ENCODE peak calls at places on chromosomes 6 and 20, in ten cellular contexts. D is SJSA1, I is Peyer's patch, F is NCI-H1092, L is IMR-90, Z is NCI-H2081, C is pulmonary artery endothelial cell, O is cardiac muscle cell, T is posterior cingulate gyrus, N is T-helper 2 cell. J is an unnamed sample.

GRCh38 chr6:42088101-42088591 is 37.8 kb downstream of the TAF8 start:
- DNase-seq in D (peak; percentile 51), I (no peak), F (no peak), L (peak; percentile 54), Z (no peak), C (no peak), O (peak; percentile 31), T (no peak), N (no peak), J (peak; percentile 70)

GRCh38 chr20:49889943-49890650 is 25.2 kb downstream of the SPATA2 start:
- DNase-seq in D (no peak), I (no peak), F (no peak), L (no peak), Z (no peak), C (no peak), O (no peak), T (no peak), N (no peak), J (no peak)

GRCh38 chr6:159035891-159036290 is 8.9 kb downstream of the TAGAP start:
- DNase-seq in D (no peak), I (no peak), F (no peak), L (no peak), Z (no peak), C (no peak), O (no peak), T (no peak), N (no peak), J (no peak)

GRCh38 chr6:124777834-124778233 is 184.4 kb upstream of the RNF217 start:
- DNase-seq in D (no peak), I (no peak), F (no peak), L (no peak), Z (no peak), C (no peak), O (no peak), T (no peak), N (no peak), J (no peak)

GRCh38 chr20:5041433-5041832 is 40.1 kb upstream of the SLC23A2 start:
- DNase-seq in D (no peak), I (no peak), F (no peak), L (no peak), Z (no peak), C (no peak), O (peak; percentile 62), T (no peak), N (no peak), J (no peak)

GRCh38 chr6:51775942-51776860 is 311.2 kb downstream of the PKHD1 start:
- DNase-seq in D (no peak), I (no peak), F (no peak), L (no peak), Z (no peak), C (no peak), O (no peak), T (no peak), N (no peak), J (no peak)

GRCh38 chr6:160300076-160300695 is 41.6 kb upstream of the SLC22A2 start:
- DNase-seq in D (no peak), I (no peak), F (no peak), L (no peak), Z (no peak), C (no peak), O (no peak), T (no peak), N (no peak), J (no peak)

GRCh38 chr6:167799033-167799933 is 27.4 kb upstream of the AFDN start:
- DNase-seq in D (no peak), I (no peak), F (peak; percentile 84), L (no peak), Z (no peak), C (no peak), O (peak; percentile 52), T (peak; percentile 19), N (no peak), J (no peak)

GRCh38 chr6:38143191-38144154 is 323.9 kb downstream of the ZFAND3 start:
- DNase-seq in D (no peak), I (no peak), F (peak; percentile 19), L (no peak), Z (no peak), C (no peak), O (no peak), T (peak; percentile 69), N (no peak), J (no peak)